ENCODE peak calls at places on chromosomes 4 and X, in nine cellular contexts. Q is tibial nerve, J is fibroblast of pulmonary artery, K is bronchial epithelial cell, B is choroid plexus epithelial cell, A is MM.1S, Z is pancreas, V is MCF 10A, Y is hepatocyte. R is an unnamed sample.

GRCh38 chrX:68998716-68999115 is 166.5 kb downstream of the PJA1 start:
- DNase-seq in Q (no peak), J (no peak), K (peak), B (no peak), A (no peak), Z (no peak), V (peak), Y (no peak), R (no peak)

GRCh38 chr4:95181446-95182306 is 367.1 kb downstream of the UNC5C start:
- DNase-seq in Q (no peak), J (peak), K (no peak), B (peak), A (no peak), Z (no peak), V (no peak), Y (no peak), R (no peak)

GRCh38 chr4:25527044-25527443 is 128.6 kb upstream of the SLC34A2 start:
- DNase-seq in Q (no peak), J (peak), K (peak), B (no peak), A (no peak), Z (no peak), V (no peak), Y (no peak), R (no peak)

GRCh38 chr4:107823870-107824366 is 814 bp upstream of the SGMS2 start:
- DNase-seq in Q (no peak), J (no peak), K (no peak), B (no peak), A (no peak), Z (no peak), V (no peak), Y (no peak), R (no peak)

GRCh38 chr4:118012142-118012541 is 22.1 kb upstream of the NDST3 start:
- DNase-seq in Q (no peak), J (no peak), K (no peak), B (no peak), A (no peak), Z (no peak), V (no peak), Y (no peak), R (no peak)

GRCh38 chr4:88275949-88276515 is 8.3 kb downstream of the PPM1K start:
- DNase-seq in Q (no peak), J (no peak), K (no peak), B (peak), A (no peak), Z (no peak), V (no peak), Y (no peak), R (no peak)

GRCh38 chrX:88991583-88992132 is 244.6 kb downstream of the CPXCR1 start:
- DNase-seq in Q (no peak), J (no peak), K (no peak), B (no peak), A (no peak), Z (no peak), V (no peak), Y (no peak), R (no peak)

GRCh38 chrX:10549280-10549679 is 71.1 kb downstream of the MID1 start:
- DNase-seq in Q (no peak), J (no peak), K (no peak), B (no peak), A (no peak), Z (no peak), V (peak), Y (no peak), R (no peak)

GRCh38 chr4:101421393-101421792 is 74.1 kb upstream of the PPP3CA start:
- DNase-seq in Q (no peak), J (no peak), K (no peak), B (peak), A (no peak), Z (no peak), V (no peak), Y (no peak), R (no peak)

GRCh38 chr4:124948976-124949597 is 236.6 kb upstream of the ANKRD50 start:
- DNase-seq in Q (no peak), J (peak), K (peak), B (peak), A (peak), Z (no peak), V (no peak), Y (no peak), R (no peak)

GRCh38 chr4:1843852-1844251 is 12.1 kb downstream of the LETM1 start:
- DNase-seq in Q (peak), J (peak), K (no peak), B (peak), A (no peak), Z (no peak), V (no peak), Y (no peak), R (no peak)

GRCh38 chr4:128285085-128286023 is 2.3 kb downstream of the PGRMC2 start:
- DNase-seq in Q (no peak), J (peak), K (no peak), B (no peak), A (no peak), Z (no peak), V (no peak), Y (peak), R (no peak)

GRCh38 chr4:76178296-76178695 is 30.1 kb upstream of the NUP54 start:
- DNase-seq in Q (no peak), J (peak), K (no peak), B (peak), A (no peak), Z (no peak), V (no peak), Y (no peak), R (no peak)

GRCh38 chr4:138870739-138871633 is 144.6 kb upstream of the NOCT start:
- DNase-seq in Q (peak), J (peak), K (peak), B (peak), A (peak), Z (peak), V (peak), Y (peak), R (peak)

GRCh38 chrX:153727108-153727931 is 2.7 kb downstream of the ABCD1 start:
- DNase-seq in Q (peak), J (no peak), K (no peak), B (peak), A (no peak), Z (peak), V (peak), Y (no peak), R (no peak)

GRCh38 chr4:41381384-41381783 is 124.7 kb downstream of the UCHL1 start:
- DNase-seq in Q (no peak), J (no peak), K (no peak), B (no peak), A (no peak), Z (no peak), V (no peak), Y (no peak), R (no peak)

GRCh38 chr4:137905930-137906329 is 336.2 kb downstream of the SLC7A11 start:
- DNase-seq in Q (no peak), J (peak), K (no peak), B (peak), A (no peak), Z (no peak), V (no peak), Y (no peak), R (no peak)

GRCh38 chrX:17669458-17669857 is 67.8 kb upstream of the SCML1 start:
- DNase-seq in Q (no peak), J (no peak), K (no peak), B (no peak), A (no peak), Z (no peak), V (no peak), Y (no peak), R (no peak)

GRCh38 chr4:138494931-138495330 is 252.8 kb upstream of the SLC7A11 start:
- DNase-seq in Q (no peak), J (peak), K (peak), B (peak), A (no peak), Z (no peak), V (peak), Y (no peak), R (no peak)

GRCh38 chr4:83504544-83504943 is 19.6 kb upstream of the ABRAXAS1 start:
- DNase-seq in Q (no peak), J (no peak), K (no peak), B (no peak), A (no peak), Z (no peak), V (no peak), Y (peak), R (no peak)

GRCh38 chrX:10237255-10237654 is 80.5 kb downstream of the CLCN4 start:
- DNase-seq in Q (no peak), J (no peak), K (no peak), B (no peak), A (no peak), Z (no peak), V (no peak), Y (no peak), R (no peak)

GRCh38 chr4:85790582-85790981 is 315.6 kb downstream of the ARHGAP24 start:
- DNase-seq in Q (no peak), J (peak), K (no peak), B (no peak), A (no peak), Z (no peak), V (no peak), Y (peak), R (no peak)

GRCh38 chr4:66351761-66352160 is 681.5 kb upstream of the EPHA5 start:
- DNase-seq in Q (no peak), J (no peak), K (no peak), B (peak), A (no peak), Z (no peak), V (no peak), Y (no peak), R (no peak)

GRCh38 chr4:186039697-186040096 is 29.3 kb upstream of the TLR3 start:
- DNase-seq in Q (no peak), J (no peak), K (no peak), B (no peak), A (no peak), Z (no peak), V (no peak), Y (no peak), R (no peak)

GRCh38 chrX:108036298-108036973 is 8.4 kb upstream of the VSIG1 start:
- DNase-seq in Q (no peak), J (peak), K (peak), B (peak), A (no peak), Z (no peak), V (peak), Y (peak), R (no peak)

GRCh38 chr4:38574559-38575333 is 89.3 kb upstream of the KLF3 start:
- DNase-seq in Q (no peak), J (no peak), K (no peak), B (no peak), A (no peak), Z (no peak), V (no peak), Y (no peak), R (no peak)

GRCh38 chrX:112510629-112511028 is 169.1 kb downstream of the LHFPL1 start:
- DNase-seq in Q (no peak), J (no peak), K (no peak), B (no peak), A (no peak), Z (no peak), V (no peak), Y (peak), R (no peak)

GRCh38 chr4:83115656-83116285 is 1.2 kb upstream of the PLAC8 start:
- DNase-seq in Q (no peak), J (no peak), K (no peak), B (no peak), A (no peak), Z (no peak), V (no peak), Y (no peak), R (no peak)

GRCh38 chr4:173182403-173182802 is 13.8 kb downstream of the GALNT7 start:
- DNase-seq in Q (no peak), J (peak), K (peak), B (peak), A (no peak), Z (no peak), V (peak), Y (no peak), R (no peak)

GRCh38 chr4:161900110-161900509 is 263.7 kb downstream of the FSTL5 start:
- DNase-seq in Q (no peak), J (no peak), K (no peak), B (no peak), A (no peak), Z (no peak), V (no peak), Y (no peak), R (no peak)

GRCh38 chrX:30888526-30889146 is 418 bp downstream of the TAB3 start:
- DNase-seq in Q (no peak), J (no peak), K (no peak), B (peak), A (no peak), Z (no peak), V (peak), Y (peak), R (no peak)

GRCh38 chrX:129597905-129598304 is 56.9 kb downstream of the APLN start:
- DNase-seq in Q (no peak), J (no peak), K (no peak), B (no peak), A (no peak), Z (no peak), V (no peak), Y (no peak), R (no peak)

GRCh38 chrX:68658530-68658929 is 11.1 kb downstream of the STARD8 start:
- DNase-seq in Q (no peak), J (no peak), K (no peak), B (peak), A (no peak), Z (no peak), V (no peak), Y (no peak), R (no peak)

GRCh38 chr4:41613362-41613761 is 75.4 kb downstream of the LIMCH1 start:
- DNase-seq in Q (no peak), J (no peak), K (no peak), B (no peak), A (no peak), Z (no peak), V (no peak), Y (no peak), R (no peak)

GRCh38 chr4:92872604-92873003 is 568.8 kb downstream of the GRID2 start:
- DNase-seq in Q (no peak), J (no peak), K (peak), B (no peak), A (no peak), Z (no peak), V (peak), Y (no peak), R (no peak)

DNA sequence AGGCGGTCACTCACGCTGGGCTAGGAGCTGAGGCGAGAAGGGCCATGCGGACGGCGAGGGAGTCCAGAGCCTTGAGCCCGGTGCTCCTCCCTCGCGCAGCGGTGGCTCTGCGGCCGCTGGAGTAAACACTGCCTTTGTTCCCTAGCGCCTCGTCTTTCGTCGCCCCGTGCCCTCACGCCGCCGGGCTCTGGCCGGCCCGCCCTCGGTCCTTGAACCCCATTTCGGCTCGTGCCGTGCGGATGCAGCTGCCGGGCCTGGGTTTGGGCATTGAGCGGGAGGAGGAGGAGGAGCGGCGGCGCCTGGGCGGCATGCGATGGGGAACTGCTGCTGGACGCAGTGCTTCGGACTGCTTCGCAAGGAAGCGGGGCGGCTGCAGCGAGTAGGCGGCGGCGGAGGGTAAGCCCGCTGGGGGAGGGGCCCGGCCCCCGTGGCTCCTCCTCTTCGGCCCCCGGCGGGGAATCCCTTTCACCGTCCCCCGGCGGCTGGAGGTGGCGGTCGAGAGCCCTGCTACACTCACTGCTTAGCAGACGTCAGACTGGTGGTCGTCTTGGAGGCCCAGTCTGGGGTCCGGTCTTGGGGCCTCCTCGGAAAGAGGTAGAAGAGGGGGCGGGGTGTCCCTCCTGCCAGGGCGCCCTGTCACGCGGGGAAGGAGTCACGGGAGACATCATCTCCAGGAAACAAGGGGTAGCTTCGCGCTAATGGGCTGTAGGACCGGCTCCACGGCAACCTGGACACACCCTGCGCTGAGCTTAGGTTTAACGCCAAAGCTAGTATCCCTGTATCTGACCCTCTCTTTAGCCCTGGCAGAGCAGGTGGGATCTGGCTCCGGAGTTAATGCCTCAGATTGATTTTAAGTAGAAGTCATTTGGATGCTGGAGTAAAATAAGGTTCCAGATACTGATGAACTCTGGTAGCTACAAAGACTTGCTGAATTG is at the start of gene AP1AR:
- DNase-seq in Q (peak), J (peak), K (peak), B (peak), A (peak), Z (peak), V (peak), Y (peak), R (peak)
- TF ChIP-seq CTCF in Q (no peak), J (peak), K (no peak), B (peak), A (peak), Z (no peak), V (peak), Y (peak), R (no peak)

GRCh38 chr4:20422398-20422797 is 170.7 kb downstream of the SLIT2 start:
- DNase-seq in Q (no peak), J (peak), K (peak), B (peak), A (peak), Z (peak), V (peak), Y (peak), R (peak)

GRCh38 chr4:20423420-20423819 is 171.7 kb downstream of the SLIT2 start:
- DNase-seq in Q (no peak), J (no peak), K (no peak), B (no peak), A (no peak), Z (no peak), V (no peak), Y (no peak), R (no peak)

GRCh38 chr4:20420916-20421315 is 169.2 kb downstream of the SLIT2 start:
- DNase-seq in Q (no peak), J (no peak), K (no peak), B (no peak), A (no peak), Z (no peak), V (no peak), Y (no peak), R (no peak)

GRCh38 chr4:20418865-20419451 is 167.3 kb downstream of the SLIT2 start:
- DNase-seq in Q (no peak), J (peak), K (peak), B (peak), A (peak), Z (no peak), V (peak), Y (peak), R (peak)

GRCh38 chr4:20421586-20421985 is 169.9 kb downstream of the SLIT2 start:
- DNase-seq in Q (no peak), J (peak), K (no peak), B (peak), A (no peak), Z (no peak), V (no peak), Y (no peak), R (no peak)
- TF ChIP-seq CTCF in Q (no peak), J (no peak), K (no peak), B (no peak), A (no peak), Z (no peak), V (no peak), Y (no peak), R (no peak)

DNA sequence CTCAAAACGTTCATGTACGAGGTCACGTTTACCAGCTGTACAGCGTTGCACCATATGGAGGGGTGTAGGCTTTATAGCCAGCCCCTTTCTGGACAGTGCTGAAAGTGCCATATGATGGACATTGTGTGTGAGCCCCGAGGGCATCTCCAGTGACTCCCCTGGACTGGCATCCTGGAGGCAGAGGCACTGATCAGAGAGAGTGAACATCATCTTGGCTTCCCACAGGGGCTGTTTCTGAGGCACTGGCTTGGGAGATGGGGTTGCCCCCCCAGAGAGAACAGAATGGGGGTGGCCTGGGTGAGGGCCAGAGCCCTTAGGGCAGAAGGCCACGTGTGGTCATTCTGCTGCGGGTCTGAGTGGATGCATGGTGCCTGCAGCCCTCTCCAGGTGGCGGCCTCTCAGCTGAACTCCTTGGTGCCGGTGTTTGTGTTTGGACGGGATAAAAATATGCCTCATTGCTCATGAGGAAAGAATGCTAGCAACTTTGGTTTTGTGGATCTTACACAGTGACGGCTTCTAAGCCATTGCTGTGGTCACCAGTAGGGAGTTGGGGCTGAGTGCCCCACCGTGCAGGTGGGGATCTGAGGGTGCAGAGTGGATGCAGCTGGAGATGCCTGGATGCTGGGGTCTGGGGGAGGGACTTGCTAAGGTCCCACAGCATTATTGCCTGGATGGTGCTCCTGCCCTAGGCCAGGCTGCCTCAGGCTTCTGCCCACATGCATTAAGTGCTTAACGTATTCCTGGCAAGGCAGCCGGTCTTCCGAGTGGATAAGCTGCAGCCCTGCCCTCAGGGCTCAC is 3.4 kb downstream of the WFS1 start:
- DNase-seq in Q (no peak), J (peak), K (peak), B (peak), A (no peak), Z (no peak), V (peak), Y (peak), R (no peak)
- TF ChIP-seq CTCF in Q (no peak), J (no peak), K (no peak), B (no peak), A (no peak), Z (no peak), V (no peak), Y (no peak), R (no peak)

DNA sequence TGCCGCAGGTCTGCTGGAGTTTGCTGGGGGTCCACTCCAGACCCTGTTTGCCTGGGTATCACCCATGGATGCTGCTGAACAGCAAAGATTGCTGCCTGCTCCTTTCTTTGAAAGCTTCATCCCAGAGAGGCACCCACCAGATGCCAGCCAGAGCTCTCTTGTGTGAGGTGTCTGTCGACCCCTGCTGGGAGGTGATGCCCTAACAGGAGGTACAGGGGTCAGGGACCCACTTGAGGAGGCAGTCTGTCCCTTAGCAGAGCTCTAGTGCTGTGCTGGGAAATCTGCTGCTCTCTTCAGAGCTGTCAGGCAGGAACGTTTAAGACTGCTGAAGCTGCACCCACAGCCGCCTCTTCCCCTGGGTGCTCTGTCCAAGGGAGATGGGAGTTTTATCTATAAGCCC is 162.7 kb downstream of the NAF1 start:
- DNase-seq in Q (no peak), J (no peak), K (no peak), B (no peak), A (no peak), Z (no peak), V (no peak), Y (no peak), R (no peak)
- TF ChIP-seq CTCF in Q (no peak), J (no peak), K (no peak), B (no peak), A (no peak), Z (no peak), V (no peak), Y (no peak), R (no peak)

DNA sequence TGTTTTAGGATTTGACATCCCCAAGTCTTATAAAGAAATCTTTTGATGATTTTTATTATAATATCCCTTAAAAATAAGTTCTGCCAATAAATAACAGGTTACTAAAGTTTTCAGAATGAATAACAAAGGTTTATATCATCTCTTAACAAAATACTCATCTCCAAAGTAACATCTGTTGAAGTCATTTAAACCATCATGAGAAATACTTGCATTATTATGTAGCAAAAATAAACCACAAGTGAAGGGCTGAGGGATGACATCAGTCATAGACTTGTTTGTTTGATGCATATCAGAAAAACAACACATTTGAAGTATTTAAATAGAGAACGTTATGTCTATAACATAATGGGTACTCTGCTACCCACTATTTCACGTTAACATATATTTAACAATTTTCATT is 114.9 kb downstream of the SPOCK3 start:
- DNase-seq in Q (no peak), J (no peak), K (peak), B (no peak), A (no peak), Z (no peak), V (no peak), Y (no peak), R (no peak)
- TF ChIP-seq CTCF in Q (no peak), J (no peak), K (no peak), B (no peak), A (no peak), Z (no peak), V (no peak), Y (no peak), R (no peak)

R was measured in GM20000.